ENCODE peak calls at places on chromosomes 12 and 14, in nine cellular contexts. V is pancreas, N is choroid plexus epithelial cell, T is heart left ventricle, A is neural progenitor cell, L is kidney epithelial cell, R is Calu3, Z is H9, O is B cell. P is an unnamed sample.

GRCh38 chr14:92637864-92638263 is 110.6 kb downstream of the LGMN start:
- DNase-seq in N (no peak), T (no peak), Z (no peak), O (no peak), V (no peak), R (no peak), L (no peak), A (no peak), P (no peak)

GRCh38 chr12:117009759-117010158 is 89.5 kb downstream of the TESC start:
- DNase-seq in R (no peak), A (peak; percentile 65), T (no peak), Z (peak; percentile 72), N (no peak), V (no peak), O (no peak), L (no peak), P (no peak)

GRCh38 chr14:92225731-92226130 is 97.2 kb upstream of the SLC24A4 start:
- DNase-seq in V (no peak), O (no peak), L (no peak), A (no peak), N (peak; percentile 6), R (no peak), Z (no peak), T (no peak), P (peak; percentile 23)

GRCh38 chr12:18898469-18898868 is 160.6 kb downstream of the CAPZA3 start:
- DNase-seq in A (no peak), L (no peak), Z (no peak), T (no peak), N (peak; percentile 13), O (no peak), R (no peak), V (no peak), P (no peak)

GRCh38 chr14:101033446-101034165 is 130.1 kb upstream of the RTL1 start:
- DNase-seq in O (no peak), R (no peak), N (no peak), L (no peak), Z (no peak), V (no peak), A (no peak), T (peak; percentile 4), P (no peak)

GRCh38 chr12:114006482-114007425 is 40.6 kb upstream of the RBM19 start:
- DNase-seq in A (no peak), Z (no peak), L (no peak), T (no peak), N (no peak), R (no peak), V (no peak), O (no peak), P (no peak)

GRCh38 chr12:129152291-129153075 is 299.2 kb downstream of the GLT1D1 start:
- DNase-seq in Z (peak; percentile 73), V (no peak), R (no peak), N (no peak), O (no peak), L (no peak), A (peak; percentile 20), T (no peak), P (no peak)

GRCh38 chr14:92503756-92504491 is 9.7 kb upstream of the RIN3 start:
- DNase-seq in V (no peak), N (peak; percentile 40), Z (no peak), L (peak; percentile 48), R (peak; percentile 39), O (no peak), T (no peak), A (no peak), P (peak; percentile 37)

GRCh38 chr12:56286044-56286830 is 13.9 kb downstream of the CS start:
- DNase-seq in T (no peak), R (no peak), A (no peak), V (no peak), L (no peak), N (peak; percentile 16), Z (no peak), O (no peak), P (no peak)

GRCh38 chr12:90091809-90092208 is 383.2 kb upstream of the ATP2B1 start:
- DNase-seq in R (no peak), Z (no peak), N (no peak), A (no peak), L (no peak), O (no peak), T (no peak), V (no peak), P (no peak)

GRCh38 chr12:25801621-25802243 is 156.8 kb upstream of the RASSF8 start:
- DNase-seq in V (no peak), T (no peak), O (no peak), N (no peak), A (no peak), Z (no peak), L (no peak), R (no peak), P (no peak)

GRCh38 chr12:6235499-6235898 is 35.3 kb downstream of the CD9 start:
- DNase-seq in O (no peak), A (no peak), N (no peak), L (no peak), Z (no peak), V (peak; percentile 72), T (no peak), R (no peak), P (no peak)

GRCh38 chr12:98058838-98059237 is 456.6 kb upstream of the TMPO start:
- DNase-seq in R (no peak), V (no peak), T (no peak), L (no peak), A (peak; percentile 52), Z (no peak), N (no peak), O (no peak), P (no peak)

GRCh38 chr14:44873536-44873935 is 88.2 kb downstream of the KLHL28 start:
- DNase-seq in N (no peak), A (peak; percentile 11), R (no peak), L (no peak), T (no peak), O (no peak), Z (peak; percentile 38), V (no peak), P (no peak)

GRCh38 chr12:113373966-113374365 is 15.6 kb downstream of the PLBD2 start:
- DNase-seq in R (no peak), L (no peak), A (no peak), Z (no peak), N (no peak), T (no peak), V (no peak), O (no peak), P (no peak)

GRCh38 chr14:102593841-102594170 is 1.4 kb downstream of the RCOR1 start:
- DNase-seq in A (no peak), O (no peak), Z (no peak), V (no peak), N (peak; percentile 31), L (no peak), R (no peak), T (no peak), P (no peak)

GRCh38 chr12:58171914-58172313 is 230.5 kb downstream of the ATP23 start:
- DNase-seq in L (no peak), O (no peak), T (no peak), N (peak; percentile 79), Z (no peak), A (no peak), R (no peak), V (no peak), P (no peak)

GRCh38 chr12:108080363-108080762 is 48.7 kb upstream of the WSCD2 start:
- DNase-seq in A (peak; percentile 17), T (no peak), V (no peak), N (no peak), R (no peak), Z (no peak), L (no peak), O (no peak), P (no peak)

GRCh38 chr12:108079731-108080130 is 49.4 kb upstream of the WSCD2 start:
- DNase-seq in V (no peak), T (no peak), R (no peak), N (no peak), O (no peak), A (no peak), Z (no peak), L (no peak), P (no peak)

GRCh38 chr12:108082506-108082905 is 46.6 kb upstream of the WSCD2 start:
- DNase-seq in O (no peak), T (no peak), A (no peak), Z (no peak), V (no peak), N (no peak), L (no peak), R (no peak), P (no peak)

DNA sequence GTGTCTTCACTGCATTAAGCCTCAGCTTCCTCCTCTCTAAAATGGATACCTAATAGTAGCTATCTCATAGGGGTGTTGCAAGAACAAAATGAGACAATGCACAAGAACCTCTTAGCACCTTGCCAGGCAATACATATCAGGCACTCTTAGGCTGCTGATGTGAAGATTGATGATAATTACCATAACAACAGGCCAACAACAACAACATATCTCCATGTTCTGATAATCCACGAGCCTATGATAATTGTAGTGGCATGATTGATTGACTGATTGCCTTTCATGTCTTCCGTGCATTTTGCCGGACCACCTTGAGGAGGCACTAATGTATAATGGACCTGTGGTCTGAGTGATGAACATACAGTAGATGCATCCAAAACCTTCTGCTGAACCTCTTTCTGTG is 50.7 kb upstream of the WSCD2 start:
- DNase-seq in A (no peak), R (no peak), L (no peak), N (no peak), O (no peak), V (no peak), Z (no peak), T (no peak), P (no peak)
- TF ChIP-seq CTCF in A (no peak), R (no peak), L (no peak), N (no peak), O (no peak), V (no peak), Z (peak; percentile 16), T (no peak), P (no peak)

DNA sequence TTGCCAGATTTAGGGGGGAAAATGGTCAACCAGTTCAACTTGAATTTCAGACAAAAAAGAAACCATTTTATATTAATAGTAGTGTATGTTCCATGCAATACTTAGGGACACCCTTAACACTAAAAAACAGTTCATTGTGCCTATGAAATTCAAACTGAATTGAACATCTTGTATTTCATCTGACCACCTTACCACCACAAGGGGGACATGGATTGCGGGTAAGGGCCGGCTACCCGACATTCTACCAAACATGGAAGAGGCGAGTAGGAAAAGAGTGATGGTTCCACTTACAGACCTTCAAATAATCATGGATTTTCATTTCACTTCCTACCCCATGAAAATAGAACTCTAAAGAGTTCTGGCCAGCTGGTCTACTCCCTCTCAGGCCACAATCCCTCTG is 10.3 kb upstream of the STK38L start:
- DNase-seq in A (no peak), R (no peak), V (no peak), L (no peak), N (no peak), O (no peak), T (no peak), Z (peak; percentile 35), P (no peak)
- TF ChIP-seq CTCF in A (peak; percentile 34), R (no peak), V (no peak), L (no peak), N (peak; percentile 20), O (no peak), T (no peak), Z (peak; percentile 67), P (peak; percentile 6)

GRCh38 chr14:74478996-74479635 is 14.0 kb downstream of the NPC2 start:
- DNase-seq in A (peak; percentile 73), O (no peak), Z (no peak), L (no peak), V (no peak), R (peak; percentile 19), N (peak; percentile 44), T (no peak), P (peak; percentile 56)
- TF ChIP-seq CTCF in A (peak; percentile 97), O (peak; percentile 68), Z (peak; percentile 96), L (peak; percentile 83), V (no peak), R (no peak), N (peak; percentile 74), T (peak; percentile 70), P (peak; percentile 80)

GRCh38 chr12:2752676-2753371 is 41.9 kb upstream of the FKBP4 start:
- DNase-seq in Z (peak; percentile 96), O (peak; percentile 57), R (peak; percentile 74), T (peak; percentile 82), N (peak; percentile 71), L (peak; percentile 10), A (peak; percentile 96), V (peak; percentile 88), P (peak; percentile 77)
- TF ChIP-seq CTCF in Z (peak; percentile 14), O (no peak), R (no peak), T (no peak), N (no peak), L (peak; percentile 69), A (peak; percentile 24), V (no peak), P (no peak)

P was measured in cardiac muscle cell.